ENCODE peak calls at places on chromosomes 7 and 10, in five cellular contexts. A is left cardiac atrium, P is substantia nigra, E is heart right ventricle, G is iPS-NIHi11. R is an unnamed sample.

GRCh38 chr10:75111906-75112703 is 649 bp downstream of the SAMD8 start:
- DNase-seq in G (peak), E (peak), A (peak), P (peak), R (peak)

GRCh38 chr10:118776033-118776432 is 21.3 kb upstream of the CACUL1 start:
- DNase-seq in E (no peak), P (no peak), A (no peak), G (no peak), R (no peak)

GRCh38 chr7:114922652-114923402 is 933 bp downstream of the MDFIC start:
- DNase-seq in A (peak), E (peak), P (no peak), G (peak), R (peak)

GRCh38 chr7:130908345-130909160 is 174.5 kb upstream of the KLF14 start:
- DNase-seq in E (no peak), G (no peak), A (no peak), P (no peak), R (no peak)

GRCh38 chr7:44060948-44061644 is 4.3 kb downstream of the PGAM2 start:
- DNase-seq in A (peak), E (peak), P (no peak), G (no peak), R (peak)

GRCh38 chr7:151172273-151173141 is 5.0 kb upstream of the GBX1 start:
- DNase-seq in G (peak), A (peak), E (peak), P (peak), R (peak)

GRCh38 chr7:55247466-55247865 is 117.7 kb upstream of the LANCL2 start:
- DNase-seq in E (no peak), P (no peak), A (no peak), G (no peak), R (no peak)

GRCh38 chr10:89062861-89063260 is 72.3 kb downstream of the FAS start:
- DNase-seq in A (peak), P (no peak), E (peak), G (no peak), R (peak)

GRCh38 chr7:91551377-91552175 is 287.3 kb downstream of the FZD1 start:
- DNase-seq in G (no peak), E (no peak), P (no peak), A (no peak), R (no peak)

GRCh38 chr7:7693881-7694280 is 24.5 kb downstream of the RPA3 start:
- DNase-seq in P (no peak), G (no peak), A (no peak), E (no peak), R (no peak)

GRCh38 chr10:13939391-13939790 is 352.6 kb downstream of the PRPF18 start:
- DNase-seq in G (no peak), E (no peak), P (no peak), A (no peak), R (no peak)

GRCh38 chr10:88318803-88319202 is 264.3 kb downstream of the RNLS start:
- DNase-seq in P (no peak), G (peak), E (no peak), A (no peak), R (no peak)

GRCh38 chr7:26008428-26008827 is 143.6 kb upstream of the NFE2L3 start:
- DNase-seq in G (no peak), A (no peak), P (no peak), E (no peak), R (no peak)

GRCh38 chr7:105787793-105788192 is 88.6 kb downstream of the ATXN7L1 start:
- DNase-seq in A (no peak), E (no peak), G (no peak), P (no peak), R (no peak)

GRCh38 chr7:103048833-103049232 is 25.8 kb downstream of the FBXL13 start:
- DNase-seq in E (no peak), A (no peak), G (no peak), P (no peak), R (no peak)

GRCh38 chr10:64648915-64649314 is 1127.7 kb downstream of the REEP3 start:
- DNase-seq in E (no peak), P (no peak), G (peak), A (no peak), R (no peak)

GRCh38 chr7:128122577-128123290 is 91.5 kb upstream of the LRRC4 start:
- DNase-seq in A (no peak), G (no peak), E (no peak), P (no peak), R (peak)

GRCh38 chr7:43905954-43906326 is 456 bp downstream of the URGCP start:
- DNase-seq in G (peak), E (peak), A (peak), P (peak), R (no peak)

GRCh38 chr10:131874991-131875451 is 25.8 kb upstream of the PPP2R2D start:
- DNase-seq in A (peak), E (peak), G (peak), P (peak), R (peak)